ENCODE peak calls at places on chromosomes 7 and 10, in nine cellular contexts. One of them, this sample, is unnamed.

GRCh38 chr7:79090543-79090942 is 362.9 kb downstream of the MAGI2 start:
- DNase-seq in CD8-positive, alpha-beta T cell: no peak
- DNase-seq in endothelial cell: no peak
- DNase-seq in LNCaP clone FGC: no peak
- DNase-seq in WTC11: no peak
- DNase-seq in psoas muscle: no peak
- DNase-seq in neural crest cell: no peak
- DNase-seq in bronchial epithelial cell: peak
- DNase-seq in activated B cell treated with CpG ODN at 0.5 μM for 24 hours: no peak
- DNase-seq in this sample: no peak

GRCh38 chr10:118721005-118721876 is 33.5 kb downstream of the CACUL1 start:
- DNase-seq in CD8-positive, alpha-beta T cell: peak
- DNase-seq in endothelial cell: peak
- DNase-seq in LNCaP clone FGC: peak
- DNase-seq in WTC11: peak
- DNase-seq in psoas muscle: no peak
- DNase-seq in neural crest cell: peak
- DNase-seq in bronchial epithelial cell: peak
- DNase-seq in activated B cell treated with CpG ODN at 0.5 μM for 24 hours: no peak
- DNase-seq in this sample: no peak

GRCh38 chr10:69742928-69743602 is 58.6 kb upstream of the COL13A1 start:
- DNase-seq in CD8-positive, alpha-beta T cell: no peak
- DNase-seq in endothelial cell: peak
- DNase-seq in LNCaP clone FGC: no peak
- DNase-seq in WTC11: peak
- DNase-seq in psoas muscle: no peak
- DNase-seq in neural crest cell: peak
- DNase-seq in bronchial epithelial cell: no peak
- DNase-seq in activated B cell treated with CpG ODN at 0.5 μM for 24 hours: no peak
- DNase-seq in this sample: peak

GRCh38 chr7:127976056-127976455 is 55.2 kb downstream of the LRRC4 start:
- DNase-seq in CD8-positive, alpha-beta T cell: no peak
- DNase-seq in endothelial cell: peak
- DNase-seq in LNCaP clone FGC: no peak
- DNase-seq in WTC11: no peak
- DNase-seq in psoas muscle: no peak
- DNase-seq in neural crest cell: peak
- DNase-seq in bronchial epithelial cell: peak
- DNase-seq in activated B cell treated with CpG ODN at 0.5 μM for 24 hours: no peak
- DNase-seq in this sample: no peak

GRCh38 chr10:69769395-69769989 is 32.2 kb upstream of the COL13A1 start:
- DNase-seq in CD8-positive, alpha-beta T cell: no peak
- DNase-seq in endothelial cell: no peak
- DNase-seq in LNCaP clone FGC: peak
- DNase-seq in WTC11: peak
- DNase-seq in psoas muscle: peak
- DNase-seq in neural crest cell: no peak
- DNase-seq in bronchial epithelial cell: peak
- DNase-seq in activated B cell treated with CpG ODN at 0.5 μM for 24 hours: no peak
- DNase-seq in this sample: no peak

GRCh38 chr10:3091346-3091787 is 24.0 kb downstream of the PFKP start:
- DNase-seq in CD8-positive, alpha-beta T cell: no peak
- DNase-seq in endothelial cell: no peak
- DNase-seq in LNCaP clone FGC: peak
- DNase-seq in WTC11: no peak
- DNase-seq in psoas muscle: no peak
- DNase-seq in neural crest cell: no peak
- DNase-seq in bronchial epithelial cell: peak
- DNase-seq in activated B cell treated with CpG ODN at 0.5 μM for 24 hours: no peak
- DNase-seq in this sample: no peak

GRCh38 chr10:124211921-124212320 is 118.5 kb upstream of the CHST15 start:
- DNase-seq in CD8-positive, alpha-beta T cell: no peak
- DNase-seq in endothelial cell: no peak
- DNase-seq in LNCaP clone FGC: no peak
- DNase-seq in WTC11: no peak
- DNase-seq in psoas muscle: no peak
- DNase-seq in neural crest cell: no peak
- DNase-seq in bronchial epithelial cell: peak
- DNase-seq in activated B cell treated with CpG ODN at 0.5 μM for 24 hours: no peak
- DNase-seq in this sample: no peak

GRCh38 chr10:130179640-130180039 is 43.4 kb downstream of the GLRX3 start:
- DNase-seq in CD8-positive, alpha-beta T cell: no peak
- DNase-seq in endothelial cell: peak
- DNase-seq in LNCaP clone FGC: no peak
- DNase-seq in WTC11: peak
- DNase-seq in psoas muscle: no peak
- DNase-seq in neural crest cell: no peak
- DNase-seq in bronchial epithelial cell: peak
- DNase-seq in activated B cell treated with CpG ODN at 0.5 μM for 24 hours: no peak
- DNase-seq in this sample: no peak

GRCh38 chr7:107430057-107430456 is 39.8 kb upstream of the GPR22 start:
- DNase-seq in CD8-positive, alpha-beta T cell: no peak
- DNase-seq in endothelial cell: no peak
- DNase-seq in LNCaP clone FGC: no peak
- DNase-seq in WTC11: no peak
- DNase-seq in psoas muscle: no peak
- DNase-seq in neural crest cell: no peak
- DNase-seq in bronchial epithelial cell: no peak
- DNase-seq in activated B cell treated with CpG ODN at 0.5 μM for 24 hours: no peak
- DNase-seq in this sample: no peak

GRCh38 chr7:21902240-21902639 is 43.5 kb downstream of the CDCA7L start:
- DNase-seq in CD8-positive, alpha-beta T cell: no peak
- DNase-seq in endothelial cell: no peak
- DNase-seq in LNCaP clone FGC: no peak
- DNase-seq in WTC11: no peak
- DNase-seq in psoas muscle: no peak
- DNase-seq in neural crest cell: no peak
- DNase-seq in bronchial epithelial cell: peak
- DNase-seq in activated B cell treated with CpG ODN at 0.5 μM for 24 hours: no peak
- DNase-seq in this sample: no peak

GRCh38 chr7:106679153-106679931 is 18.4 kb upstream of the CCDC71L start:
- DNase-seq in CD8-positive, alpha-beta T cell: no peak
- DNase-seq in endothelial cell: no peak
- DNase-seq in LNCaP clone FGC: no peak
- DNase-seq in WTC11: no peak
- DNase-seq in psoas muscle: no peak
- DNase-seq in neural crest cell: no peak
- DNase-seq in bronchial epithelial cell: peak
- DNase-seq in activated B cell treated with CpG ODN at 0.5 μM for 24 hours: no peak
- DNase-seq in this sample: no peak

GRCh38 chr10:87064651-87065050 is 30.0 kb downstream of the GLUD1 start:
- DNase-seq in CD8-positive, alpha-beta T cell: no peak
- DNase-seq in endothelial cell: no peak
- DNase-seq in LNCaP clone FGC: no peak
- DNase-seq in WTC11: no peak
- DNase-seq in psoas muscle: no peak
- DNase-seq in neural crest cell: no peak
- DNase-seq in bronchial epithelial cell: no peak
- DNase-seq in activated B cell treated with CpG ODN at 0.5 μM for 24 hours: no peak
- DNase-seq in this sample: no peak

GRCh38 chr7:101018271-101019167 is 1.4 kb upstream of the MUC17 start:
- DNase-seq in CD8-positive, alpha-beta T cell: no peak
- DNase-seq in endothelial cell: no peak
- DNase-seq in LNCaP clone FGC: no peak
- DNase-seq in WTC11: peak
- DNase-seq in psoas muscle: no peak
- DNase-seq in neural crest cell: peak
- DNase-seq in bronchial epithelial cell: no peak
- DNase-seq in activated B cell treated with CpG ODN at 0.5 μM for 24 hours: peak
- DNase-seq in this sample: peak

GRCh38 chr7:71851776-71852548 is 560.2 kb downstream of the CALN1 start:
- DNase-seq in CD8-positive, alpha-beta T cell: no peak
- DNase-seq in endothelial cell: no peak
- DNase-seq in LNCaP clone FGC: no peak
- DNase-seq in WTC11: no peak
- DNase-seq in psoas muscle: no peak
- DNase-seq in neural crest cell: no peak
- DNase-seq in bronchial epithelial cell: no peak
- DNase-seq in activated B cell treated with CpG ODN at 0.5 μM for 24 hours: no peak
- DNase-seq in this sample: no peak

GRCh38 chr10:102043456-102043855 is 12.5 kb downstream of the ARMH3 start:
- DNase-seq in CD8-positive, alpha-beta T cell: no peak
- DNase-seq in endothelial cell: no peak
- DNase-seq in LNCaP clone FGC: no peak
- DNase-seq in WTC11: no peak
- DNase-seq in psoas muscle: no peak
- DNase-seq in neural crest cell: no peak
- DNase-seq in bronchial epithelial cell: no peak
- DNase-seq in activated B cell treated with CpG ODN at 0.5 μM for 24 hours: no peak
- DNase-seq in this sample: no peak

GRCh38 chr10:102040305-102040704 is 15.7 kb downstream of the ARMH3 start:
- DNase-seq in CD8-positive, alpha-beta T cell: no peak
- DNase-seq in endothelial cell: no peak
- DNase-seq in LNCaP clone FGC: no peak
- DNase-seq in WTC11: no peak
- DNase-seq in psoas muscle: no peak
- DNase-seq in neural crest cell: no peak
- DNase-seq in bronchial epithelial cell: no peak
- DNase-seq in activated B cell treated with CpG ODN at 0.5 μM for 24 hours: no peak
- DNase-seq in this sample: no peak

GRCh38 chr10:102045292-102045691 is 10.7 kb downstream of the ARMH3 start:
- DNase-seq in CD8-positive, alpha-beta T cell: no peak
- DNase-seq in endothelial cell: no peak
- DNase-seq in LNCaP clone FGC: no peak
- DNase-seq in WTC11: no peak
- DNase-seq in psoas muscle: no peak
- DNase-seq in neural crest cell: no peak
- DNase-seq in bronchial epithelial cell: no peak
- DNase-seq in activated B cell treated with CpG ODN at 0.5 μM for 24 hours: no peak
- DNase-seq in this sample: no peak

GRCh38 chr10:102040721-102041120 is 15.3 kb downstream of the ARMH3 start:
- DNase-seq in CD8-positive, alpha-beta T cell: no peak
- DNase-seq in endothelial cell: no peak
- DNase-seq in LNCaP clone FGC: no peak
- DNase-seq in WTC11: no peak
- DNase-seq in psoas muscle: no peak
- DNase-seq in neural crest cell: no peak
- DNase-seq in bronchial epithelial cell: no peak
- DNase-seq in activated B cell treated with CpG ODN at 0.5 μM for 24 hours: no peak
- DNase-seq in this sample: no peak

GRCh38 chr10:102046095-102046494 is 9.9 kb downstream of the ARMH3 start:
- DNase-seq in CD8-positive, alpha-beta T cell: no peak
- DNase-seq in endothelial cell: no peak
- DNase-seq in LNCaP clone FGC: no peak
- DNase-seq in WTC11: no peak
- DNase-seq in psoas muscle: no peak
- DNase-seq in neural crest cell: no peak
- DNase-seq in bronchial epithelial cell: no peak
- DNase-seq in activated B cell treated with CpG ODN at 0.5 μM for 24 hours: no peak
- DNase-seq in this sample: no peak
- TF ChIP-seq CTCF in CD8-positive, alpha-beta T cell: peak
- TF ChIP-seq CTCF in endothelial cell: no peak
- TF ChIP-seq CTCF in LNCaP clone FGC: no peak
- TF ChIP-seq CTCF in WTC11: no peak
- TF ChIP-seq CTCF in psoas muscle: no peak
- TF ChIP-seq CTCF in neural crest cell: no peak
- TF ChIP-seq CTCF in bronchial epithelial cell: no peak
- TF ChIP-seq CTCF in activated B cell treated with CpG ODN at 0.5 μM for 24 hours: no peak
- TF ChIP-seq CTCF in this sample: no peak

DNA sequence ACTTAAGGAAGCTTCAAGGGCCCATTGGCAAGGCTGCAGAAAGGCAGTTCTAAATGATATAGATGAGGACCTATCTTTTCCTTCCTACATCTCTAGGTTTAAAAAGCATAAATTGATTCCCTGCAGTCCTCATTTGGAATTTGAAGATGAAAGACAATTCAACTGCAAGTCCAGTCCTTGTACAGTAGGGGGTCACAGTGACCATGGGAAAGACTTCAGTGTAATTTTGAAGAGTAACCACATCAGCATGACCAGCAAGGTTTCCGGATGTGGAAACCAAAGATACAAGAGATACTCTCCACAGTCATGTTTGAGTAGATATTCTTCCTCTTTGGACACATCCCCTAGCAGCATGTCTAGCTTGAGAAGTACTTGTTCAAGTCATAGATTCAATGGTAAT is 539.2 kb upstream of the TEX47 start:
- DNase-seq in CD8-positive, alpha-beta T cell: no peak
- DNase-seq in endothelial cell: no peak
- DNase-seq in LNCaP clone FGC: peak
- DNase-seq in WTC11: no peak
- DNase-seq in psoas muscle: no peak
- DNase-seq in neural crest cell: no peak
- DNase-seq in bronchial epithelial cell: no peak
- DNase-seq in activated B cell treated with CpG ODN at 0.5 μM for 24 hours: no peak
- DNase-seq in this sample: no peak
- TF ChIP-seq CTCF in CD8-positive, alpha-beta T cell: no peak
- TF ChIP-seq CTCF in endothelial cell: peak
- TF ChIP-seq CTCF in LNCaP clone FGC: peak
- TF ChIP-seq CTCF in WTC11: no peak
- TF ChIP-seq CTCF in psoas muscle: no peak
- TF ChIP-seq CTCF in neural crest cell: no peak
- TF ChIP-seq CTCF in bronchial epithelial cell: no peak
- TF ChIP-seq CTCF in activated B cell treated with CpG ODN at 0.5 μM for 24 hours: no peak
- TF ChIP-seq CTCF in this sample: no peak

GRCh38 chr10:49408437-49409306 is 12.8 kb upstream of the DRGX start:
- DNase-seq in CD8-positive, alpha-beta T cell: no peak
- DNase-seq in endothelial cell: no peak
- DNase-seq in LNCaP clone FGC: no peak
- DNase-seq in WTC11: peak
- DNase-seq in psoas muscle: no peak
- DNase-seq in neural crest cell: no peak
- DNase-seq in bronchial epithelial cell: peak
- DNase-seq in activated B cell treated with CpG ODN at 0.5 μM for 24 hours: no peak
- DNase-seq in this sample: no peak
- TF ChIP-seq CTCF in CD8-positive, alpha-beta T cell: no peak
- TF ChIP-seq CTCF in endothelial cell: no peak
- TF ChIP-seq CTCF in LNCaP clone FGC: peak
- TF ChIP-seq CTCF in WTC11: peak
- TF ChIP-seq CTCF in psoas muscle: no peak
- TF ChIP-seq CTCF in neural crest cell: no peak
- TF ChIP-seq CTCF in bronchial epithelial cell: peak
- TF ChIP-seq CTCF in activated B cell treated with CpG ODN at 0.5 μM for 24 hours: no peak
- TF ChIP-seq CTCF in this sample: peak

DNA sequence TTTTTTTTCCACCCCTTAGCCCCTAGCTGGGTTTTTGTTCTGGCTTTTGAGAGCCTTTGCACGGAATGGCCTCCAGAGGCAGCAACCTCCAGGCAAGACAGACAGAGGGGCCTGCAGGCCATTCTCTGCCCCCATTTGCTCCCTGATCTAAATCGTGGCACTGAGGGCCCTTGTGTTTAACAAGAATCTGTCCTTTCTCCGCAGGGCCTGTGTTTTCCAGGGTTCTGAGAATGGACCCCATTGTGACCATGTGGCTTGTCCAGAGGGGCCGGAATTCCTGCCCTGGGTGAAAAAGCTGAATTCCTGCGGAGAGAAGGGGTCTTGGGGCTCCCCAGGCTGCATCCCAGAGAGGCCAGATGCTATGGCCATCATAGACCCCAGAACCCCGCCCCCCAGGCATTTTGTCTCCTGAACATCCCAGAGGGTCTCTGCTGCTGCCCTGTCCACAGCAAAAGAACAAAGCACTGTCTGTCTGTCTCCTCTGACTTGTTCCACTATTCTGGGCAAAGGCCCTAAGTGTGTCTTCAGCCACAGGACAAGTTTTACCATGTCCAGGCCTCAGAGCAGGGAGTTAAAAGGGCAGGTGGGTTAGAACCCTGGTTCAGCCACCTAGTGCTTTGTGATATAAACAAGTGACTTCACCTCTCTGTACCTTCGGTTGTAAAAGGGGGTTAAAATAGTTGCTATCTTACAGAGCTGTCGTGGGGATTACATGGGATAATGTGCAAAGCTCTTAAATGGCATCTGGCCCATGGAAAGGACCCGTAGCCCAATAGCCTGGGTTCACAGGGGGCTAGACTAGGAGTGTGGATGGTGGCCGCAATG is 155.6 kb downstream of the SH3PXD2A start:
- DNase-seq in CD8-positive, alpha-beta T cell: no peak
- DNase-seq in endothelial cell: no peak
- DNase-seq in LNCaP clone FGC: no peak
- DNase-seq in WTC11: no peak
- DNase-seq in psoas muscle: no peak
- DNase-seq in neural crest cell: peak
- DNase-seq in bronchial epithelial cell: no peak
- DNase-seq in activated B cell treated with CpG ODN at 0.5 μM for 24 hours: no peak
- DNase-seq in this sample: no peak
- TF ChIP-seq CTCF in CD8-positive, alpha-beta T cell: no peak
- TF ChIP-seq CTCF in endothelial cell: no peak
- TF ChIP-seq CTCF in LNCaP clone FGC: no peak
- TF ChIP-seq CTCF in WTC11: no peak
- TF ChIP-seq CTCF in psoas muscle: no peak
- TF ChIP-seq CTCF in neural crest cell: no peak
- TF ChIP-seq CTCF in bronchial epithelial cell: peak
- TF ChIP-seq CTCF in activated B cell treated with CpG ODN at 0.5 μM for 24 hours: no peak
- TF ChIP-seq CTCF in this sample: no peak